ENCODE peak calls at places on chromosomes 12 and 14, in six cellular contexts. J is fibroblast of the aortic adventitia, N is GM04504, P is astrocyte, W is NCI-H1092 treated with DMSO at 0.1 percent for 48 hours, C is heart left ventricle. Q is an unnamed sample.

GRCh38 chr14:31858868-31859267 is 218.2 kb upstream of the ARHGAP5 start:
- DNase-seq in J (peak), N (no peak), P (no peak), W (no peak), C (no peak), Q (no peak)

GRCh38 chr14:76603713-76604112 is 157.6 kb upstream of the VASH1 start:
- DNase-seq in J (no peak), N (no peak), P (no peak), W (no peak), C (peak), Q (no peak)

GRCh38 chr12:1607940-1608782 is 13.8 kb upstream of the FBXL14 start:
- DNase-seq in J (peak), N (no peak), P (no peak), W (no peak), C (no peak), Q (no peak)

GRCh38 chr12:111430418-111431353 is 25.0 kb downstream of the SH2B3 start:
- DNase-seq in J (no peak), N (no peak), P (no peak), W (no peak), C (peak), Q (no peak)

GRCh38 chr14:80211143-80212024 is at the start of gene DIO2:
- DNase-seq in J (peak), N (peak), P (peak), W (no peak), C (peak), Q (peak)

GRCh38 chr12:62191747-62192485 is 68.3 kb upstream of the USP15 start:
- DNase-seq in J (peak), N (no peak), P (peak), W (no peak), C (no peak), Q (no peak)

GRCh38 chr12:54455760-54456469 is 17.5 kb downstream of the GTSF1 start:
- DNase-seq in J (no peak), N (no peak), P (no peak), W (no peak), C (no peak), Q (no peak)

GRCh38 chr14:76715102-76715926 is 46.0 kb upstream of the VASH1 start:
- DNase-seq in J (peak), N (no peak), P (no peak), W (no peak), C (peak), Q (no peak)

Q was measured in hypothalamus.